ENCODE peak calls at places on chromosome 7, in five cellular contexts. T is GM10248, U is right cardiac atrium, M is fibroblast of pulmonary artery, O is B cell. N is an unnamed sample.

GRCh38 chr7:152637920-152638580 is 37.9 kb downstream of the XRCC2 start:
- DNase-seq in T (no peak), U (no peak), M (no peak), O (no peak), N (no peak)

GRCh38 chr7:134315679-134316538 is 821 bp downstream of the SLC35B4 start:
- DNase-seq in T (no peak), U (no peak), M (peak), O (no peak), N (no peak)

GRCh38 chr7:113918946-113919345 is at the start of gene PPP1R3A:
- DNase-seq in T (no peak), U (peak), M (no peak), O (no peak), N (no peak)

GRCh38 chr7:152025077-152025936 is at the start of gene GALNT11:
- DNase-seq in T (peak), U (peak), M (peak), O (peak), N (peak)

GRCh38 chr7:106064836-106065559 is 47.1 kb downstream of the SYPL1 start:
- DNase-seq in T (no peak), U (peak), M (peak), O (peak), N (no peak)

GRCh38 chr7:66183700-66184099 is 21.4 kb upstream of the TPST1 start:
- DNase-seq in T (no peak), U (no peak), M (peak), O (no peak), N (no peak)

GRCh38 chr7:151425670-151426075 is 14.3 kb downstream of the CRYGN start:
- DNase-seq in T (no peak), U (no peak), M (peak), O (no peak), N (no peak)

GRCh38 chr7:36639826-36640225 is 84.5 kb downstream of the AOAH start:
- DNase-seq in T (no peak), U (no peak), M (no peak), O (no peak), N (peak)

GRCh38 chr7:110210941-110211608 is 879.9 kb upstream of the LRRN3 start:
- DNase-seq in T (no peak), U (no peak), M (no peak), O (no peak), N (no peak)

GRCh38 chr7:82109288-82109687 is 334.3 kb downstream of the CACNA2D1 start:
- DNase-seq in T (no peak), U (no peak), M (peak), O (no peak), N (no peak)

GRCh38 chr7:30238721-30239441 is 45.5 kb upstream of the ZNRF2 start:
- DNase-seq in T (peak), U (peak), M (peak), O (peak), N (peak)

GRCh38 chr7:138584696-138585095 is 116.5 kb downstream of the SVOPL start:
- DNase-seq in T (no peak), U (no peak), M (no peak), O (no peak), N (no peak)

GRCh38 chr7:41005381-41005901 is 697.4 kb downstream of the INHBA start:
- DNase-seq in T (no peak), U (peak), M (peak), O (no peak), N (no peak)

GRCh38 chr7:50342616-50343114 is 38.1 kb downstream of the IKZF1 start:
- DNase-seq in T (no peak), U (no peak), M (peak), O (no peak), N (peak)

GRCh38 chr7:1906988-1907745 is 237.1 kb downstream of the ELFN1 start:
- DNase-seq in T (no peak), U (no peak), M (no peak), O (no peak), N (no peak)

GRCh38 chr7:20329389-20330175 is 1.1 kb upstream of the ITGB8 start:
- DNase-seq in T (peak), U (peak), M (peak), O (peak), N (no peak)

GRCh38 chr7:77727936-77728701 is 31.9 kb downstream of the RSBN1L start:
- DNase-seq in T (no peak), U (no peak), M (peak), O (no peak), N (no peak)

GRCh38 chr7:144255471-144255897 is 9.1 kb downstream of the OR2A7 start:
- DNase-seq in T (no peak), U (no peak), M (peak), O (no peak), N (no peak)

GRCh38 chr7:134533288-134533771 is 6.0 kb downstream of the AKR1B10 start:
- DNase-seq in T (no peak), U (no peak), M (no peak), O (no peak), N (no peak)